ENCODE peak calls at places on chromosomes 16 and 17, in five cellular contexts. Y is cardiac muscle cell, A is upper lobe of right lung, Q is fibroblast of the aortic adventitia, I is GM12865. J is an unnamed sample.

GRCh38 chr17:41421116-41421515 is 3.3 kb downstream of the KRT37 start:
- DNase-seq in I (no peak), A (no peak), Q (no peak), Y (no peak), J (no peak)

GRCh38 chr17:27529230-27529796 is 73.1 kb downstream of the KSR1 start:
- DNase-seq in Y (peak), Q (peak), A (peak), I (no peak), J (no peak)

GRCh38 chr17:5763595-5763994 is 179.3 kb upstream of the NLRP1 start:
- DNase-seq in Q (no peak), Y (no peak), I (no peak), A (no peak), J (no peak)

GRCh38 chr17:49571764-49572163 is 3.9 kb upstream of the NXPH3 start:
- DNase-seq in I (no peak), A (no peak), Y (no peak), Q (no peak), J (no peak)

GRCh38 chr16:73713817-73714495 is 582.7 kb upstream of the PSMD7 start:
- DNase-seq in I (no peak), A (no peak), Y (peak), Q (no peak), J (peak)

GRCh38 chr16:75742424-75743047 is 16.2 kb upstream of the CPHXL start:
- DNase-seq in Y (no peak), Q (no peak), A (no peak), I (no peak), J (no peak)

GRCh38 chr16:86293897-86294296 is 216.4 kb upstream of the FOXF1 start:
- DNase-seq in Y (no peak), I (no peak), A (no peak), Q (no peak), J (no peak)

GRCh38 chr16:3094289-3095027 is 4.6 kb downstream of the ZSCAN10 start:
- DNase-seq in I (peak), Q (peak), Y (peak), A (no peak), J (peak)

GRCh38 chr17:79928502-79929256 is 89.4 kb upstream of the CBX4 start:
- DNase-seq in A (no peak), Q (no peak), Y (no peak), I (no peak), J (no peak)

GRCh38 chr17:49219987-49220386 is 9.5 kb downstream of the ABI3 start:
- DNase-seq in Q (no peak), I (no peak), Y (no peak), A (no peak), J (no peak)

GRCh38 chr16:7651803-7652570 is 319.3 kb downstream of the RBFOX1 start:
- DNase-seq in I (no peak), Y (no peak), A (no peak), Q (no peak), J (no peak)

GRCh38 chr16:88753191-88753590 is 31.8 kb downstream of the PIEZO1 start:
- DNase-seq in Q (no peak), A (no peak), I (no peak), Y (no peak), J (no peak)

GRCh38 chr17:19308398-19308797 is 54.1 kb downstream of the B9D1 start:
- DNase-seq in Y (no peak), A (no peak), I (no peak), Q (no peak), J (no peak)

GRCh38 chr17:81223758-81224122 is 975 bp upstream of the CEP131 start:
- DNase-seq in Q (no peak), I (no peak), Y (no peak), A (no peak), J (no peak)

GRCh38 chr17:80259642-80260535 is 763 bp upstream of the RNF213 start:
- DNase-seq in Q (peak), I (peak), Y (peak), A (peak), J (peak)

GRCh38 chr16:89422905-89423630 is 67.3 kb downstream of the ANKRD11 start:
- DNase-seq in Q (peak), I (peak), Y (peak), A (no peak), J (no peak)

GRCh38 chr17:16255481-16255901 is 38.5 kb downstream of the PIGL start:
- DNase-seq in I (no peak), Q (peak), A (no peak), Y (peak), J (no peak)

GRCh38 chr16:4360538-4361021 is 9.5 kb upstream of the PAM16 start:
- DNase-seq in Y (no peak), Q (no peak), I (no peak), A (no peak), J (peak)

GRCh38 chr16:3458852-3459361 is 15.4 kb downstream of the NAA60 start:
- DNase-seq in Q (peak), Y (peak), A (no peak), I (peak), J (no peak)

GRCh38 chr16:31568577-31569359 is 41.1 kb downstream of the AHSP start:
- DNase-seq in Q (no peak), A (peak), Y (peak), I (no peak), J (no peak)

GRCh38 chr17:67376892-67377726 is at the start of gene PITPNC1:
- DNase-seq in Q (peak), Y (peak), I (peak), A (peak), J (peak)

GRCh38 chr16:886802-887731 is 83.7 kb downstream of the LMF1 start:
- DNase-seq in A (no peak), Q (no peak), I (no peak), Y (peak), J (peak)
- H3K4me3 ChIP-seq in A (no peak), Q (no peak), I (no peak), Y (peak), J (no peak)

GRCh38 chr16:11689031-11689840 is 21.0 kb downstream of the SNN start:
- DNase-seq in Q (no peak), I (peak), Y (no peak), A (no peak), J (no peak)
- H3K4me3 ChIP-seq in Q (no peak), I (no peak), Y (no peak), A (no peak), J (no peak)

GRCh38 chr17:58338454-58338841 is 9.9 kb upstream of the TSPOAP1 start:
- DNase-seq in I (no peak), A (no peak), Y (no peak), Q (no peak), J (no peak)

GRCh38 chr17:58337600-58338453 is 9.2 kb upstream of the TSPOAP1 start:
- DNase-seq in A (peak), I (peak), Y (peak), Q (peak), J (peak)

GRCh38 chr17:58339775-58340622 is 11.4 kb upstream of the TSPOAP1 start:
- DNase-seq in Y (no peak), Q (no peak), I (peak), A (peak), J (no peak)

GRCh38 chr17:58340623-58340876 is 11.5 kb downstream of the SUPT4H1 start:
- DNase-seq in I (no peak), A (no peak), Y (no peak), Q (no peak), J (no peak)

DNA sequence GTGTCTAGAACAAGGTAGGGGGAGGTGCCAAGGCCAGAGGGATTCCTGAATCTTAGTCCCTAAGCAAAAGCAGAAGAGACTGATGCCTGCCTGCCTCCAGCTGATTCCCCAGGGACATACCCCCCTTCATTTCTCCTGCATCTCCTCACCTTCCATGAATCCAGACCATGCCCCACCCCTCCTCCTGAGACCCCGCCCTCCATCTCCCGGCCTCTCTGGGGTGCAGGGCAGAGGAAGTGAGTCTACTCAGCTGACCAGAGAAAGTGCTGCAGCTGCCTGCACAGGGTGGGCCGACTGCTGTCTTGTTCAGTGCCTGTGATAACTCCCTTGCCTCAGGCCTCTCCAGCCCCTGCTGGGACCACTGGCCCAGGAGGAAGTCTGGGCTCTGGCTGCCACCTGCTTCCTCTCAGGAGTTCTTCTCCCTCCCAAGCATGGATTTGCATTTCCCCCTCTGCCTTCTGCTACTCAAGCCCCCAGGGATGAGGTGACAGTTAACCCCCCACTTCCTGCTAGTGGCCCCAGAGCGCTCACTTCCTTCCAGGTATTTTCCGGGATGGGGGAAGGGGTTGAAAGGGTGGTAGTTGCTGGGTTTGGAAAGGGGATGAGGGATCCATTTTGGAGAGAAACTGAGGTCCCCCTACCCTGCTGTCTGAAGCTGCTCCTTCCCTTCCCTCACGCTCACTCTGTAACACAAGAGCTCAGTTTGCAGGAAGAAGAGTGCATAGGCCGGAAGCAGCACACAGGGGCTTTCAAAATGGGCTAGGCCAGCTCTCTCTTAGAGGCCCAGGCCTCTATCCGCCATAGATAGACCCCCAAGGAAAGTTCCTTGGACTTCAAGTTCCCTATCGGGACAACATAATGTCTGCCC is 10.5 kb upstream of the TSPOAP1 start:
- DNase-seq in A (peak), Q (peak), Y (peak), I (peak), J (peak)
- H3K4me3 ChIP-seq in A (peak), Q (no peak), Y (no peak), I (peak), J (no peak)

GRCh38 chr17:78879679-78880186 is 23.3 kb downstream of the CEP295NL start:
- DNase-seq in Y (no peak), A (peak), I (no peak), Q (peak), J (no peak)
- H3K4me3 ChIP-seq in Y (no peak), A (peak), I (no peak), Q (peak), J (no peak)

DNA sequence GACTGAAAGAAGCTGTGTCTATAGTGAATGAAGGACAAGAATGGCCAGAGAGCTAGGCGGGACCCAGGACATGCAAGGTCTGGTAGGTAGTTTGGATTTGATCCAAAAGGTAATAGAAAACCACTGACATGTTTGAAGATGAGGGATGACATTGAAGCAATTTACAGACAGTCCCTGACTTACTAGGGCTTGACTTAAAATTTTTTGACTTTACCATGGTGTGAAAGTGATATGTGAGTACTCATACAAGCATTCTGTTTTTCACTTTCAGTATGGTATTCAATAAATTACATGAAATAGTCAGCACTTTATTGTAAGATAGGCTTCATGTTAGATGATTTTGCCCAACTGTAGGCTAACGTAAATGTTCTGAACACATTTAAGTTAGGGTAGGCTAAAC is 7.7 kb downstream of the CYB5B start:
- DNase-seq in A (no peak), I (peak), Q (no peak), Y (no peak), J (no peak)
- H3K4me3 ChIP-seq in A (no peak), I (no peak), Q (no peak), Y (no peak), J (no peak)

GRCh38 chr16:20253825-20254224 is 73.5 kb downstream of the GP2 start:
- DNase-seq in A (no peak), Y (no peak), Q (no peak), I (no peak), J (no peak)
- H3K4me3 ChIP-seq in A (no peak), Y (no peak), Q (no peak), I (no peak), J (no peak)

DNA sequence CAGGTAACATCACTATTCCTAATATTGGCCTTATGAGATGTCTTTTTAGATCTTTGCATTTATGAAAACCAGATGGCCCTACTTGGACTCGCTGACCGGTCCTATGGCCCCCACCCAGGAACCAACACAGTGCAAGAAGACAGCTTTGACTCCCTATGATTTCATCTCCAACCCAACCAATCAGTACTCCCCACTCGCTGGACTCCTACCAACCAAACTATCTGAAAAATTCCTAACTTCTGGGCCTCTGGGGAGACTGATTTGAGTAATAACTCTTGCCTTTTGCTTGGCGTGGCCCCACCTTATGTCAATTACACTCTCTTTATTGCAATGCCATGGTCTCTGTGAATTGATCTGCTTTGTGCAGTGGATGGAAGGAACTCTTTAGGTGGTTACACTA is 828.9 kb downstream of the CDH11 start:
- DNase-seq in A (no peak), I (no peak), Q (peak), Y (no peak), J (no peak)
- H3K4me3 ChIP-seq in A (no peak), I (no peak), Q (no peak), Y (no peak), J (no peak)